ENCODE peak calls at places on chromosomes 11 and 22, in four cellular contexts. S is IMR-90, P is neuronal stem cell, J is H9. Z is an unnamed sample.

GRCh38 chr11:56917708-56918450 is 70.8 kb upstream of the OR5AK2 start:
- DNase-seq in S (no peak), P (no peak), J (no peak), Z (no peak)

GRCh38 chr11:12075822-12076821 is 34.3 kb upstream of the MICAL2 start:
- DNase-seq in S (peak; percentile 100), P (no peak), J (no peak), Z (peak; percentile 100)

GRCh38 chr11:112219476-112220232 is 6.6 kb upstream of the PTS start:
- DNase-seq in S (peak; percentile 81), P (peak; percentile 67), J (peak; percentile 38), Z (peak; percentile 81)

GRCh38 chr22:42340695-42341383 is 70.4 kb upstream of the TCF20 start:
- DNase-seq in S (no peak), P (peak; percentile 50), J (peak; percentile 60), Z (no peak)

GRCh38 chr11:9069256-9069655 is 22.1 kb downstream of the SCUBE2 start:
- DNase-seq in S (no peak), P (no peak), J (no peak), Z (no peak)

GRCh38 chr22:24894998-24895397 is 51.5 kb downstream of the LHFPL7 start:
- DNase-seq in S (no peak), P (no peak), J (no peak), Z (peak; percentile 49)

GRCh38 chr11:20178976-20179375 is 18.7 kb upstream of the DBX1 start:
- DNase-seq in S (no peak), P (no peak), J (no peak), Z (no peak)

GRCh38 chr11:74462009-74462408 is 5.3 kb downstream of the KCNE3 start:
- DNase-seq in S (no peak), P (no peak), J (no peak), Z (peak; percentile 40)

GRCh38 chr11:66727282-66727882 is 1.6 kb downstream of the SPTBN2 start:
- DNase-seq in S (peak; percentile 11), P (no peak), J (peak; percentile 48), Z (peak; percentile 32)

GRCh38 chr11:45592581-45592980 is 72.8 kb downstream of the CHST1 start:
- DNase-seq in S (no peak), P (no peak), J (no peak), Z (no peak)

GRCh38 chr11:113255096-113255495 is 59.3 kb upstream of the TTC12 start:
- DNase-seq in S (no peak), P (no peak), J (no peak), Z (no peak)

GRCh38 chr11:106990322-106990721 is 28.0 kb downstream of the GUCY1A2 start:
- DNase-seq in S (no peak), P (no peak), J (no peak), Z (no peak)

GRCh38 chr11:106986673-106987072 is 31.6 kb downstream of the GUCY1A2 start:
- DNase-seq in S (no peak), P (no peak), J (no peak), Z (no peak)

GRCh38 chr11:106989056-106989455 is 29.2 kb downstream of the GUCY1A2 start:
- DNase-seq in S (peak; percentile 3), P (no peak), J (no peak), Z (peak; percentile 61)

GRCh38 chr11:106986261-106986660 is 32.0 kb downstream of the GUCY1A2 start:
- DNase-seq in S (peak; percentile 2), P (no peak), J (no peak), Z (peak; percentile 39)

DNA sequence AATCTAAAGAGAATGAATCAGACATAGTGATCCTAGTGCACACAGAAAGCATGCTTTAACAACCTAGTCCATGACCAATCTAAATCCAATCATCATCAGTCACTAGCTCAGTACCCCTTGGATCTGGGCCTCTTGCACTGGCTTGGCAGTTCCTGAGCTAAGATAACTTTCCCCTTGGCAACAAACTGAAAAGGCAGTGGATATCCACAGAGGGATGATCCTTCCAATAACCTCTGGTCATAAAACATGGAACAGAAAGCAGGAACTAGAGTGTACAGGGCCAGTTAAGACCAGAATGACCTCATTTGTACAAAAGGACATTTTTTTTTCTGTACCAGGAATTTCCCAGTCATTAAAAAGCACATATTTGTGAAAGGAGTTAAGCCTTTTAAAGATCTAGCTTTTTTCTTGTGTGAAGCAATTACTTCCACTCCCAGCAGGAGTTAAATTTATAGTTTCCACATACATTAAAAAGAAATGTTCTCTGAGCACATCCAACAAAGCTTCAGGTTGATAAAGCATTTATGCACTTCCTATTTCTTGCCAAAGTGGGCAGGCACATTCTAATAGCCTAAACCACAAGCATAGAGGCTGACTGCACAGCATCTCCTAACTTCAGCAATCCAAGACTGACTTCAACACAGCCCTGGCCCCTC is 30.0 kb downstream of the GUCY1A2 start:
- DNase-seq in S (peak; percentile 1), P (no peak), J (no peak), Z (peak; percentile 84)
- H3K4me2 ChIP-seq in S (no peak overlapping the region), P (no peak overlapping the region), J (no peak overlapping the region), Z (no peak overlapping the region)

GRCh38 chr22:46734830-46735453 is 3.1 kb downstream of the CERK start:
- DNase-seq in S (no peak), P (no peak), J (no peak), Z (peak; percentile 4)

GRCh38 chr22:46732513-46732912 is 5.5 kb downstream of the CERK start:
- DNase-seq in S (no peak), P (no peak), J (no peak), Z (no peak)

GRCh38 chr22:46731246-46732040 is 6.6 kb downstream of the CERK start:
- DNase-seq in S (no peak), P (no peak), J (peak; percentile 54), Z (peak; percentile 58)

GRCh38 chr22:46730568-46731245 is 7.3 kb downstream of the CERK start:
- DNase-seq in S (no peak), P (no peak), J (no peak), Z (peak; percentile 82)

GRCh38 chr22:46732041-46732379 is 6.0 kb downstream of the CERK start:
- DNase-seq in S (no peak), P (no peak), J (no peak), Z (no peak)
- H3K18ac ChIP-seq in S (no peak overlapping the region), P (peak overlapping the region; percentile 70), J (no peak overlapping the region), Z (no peak overlapping the region)

DNA sequence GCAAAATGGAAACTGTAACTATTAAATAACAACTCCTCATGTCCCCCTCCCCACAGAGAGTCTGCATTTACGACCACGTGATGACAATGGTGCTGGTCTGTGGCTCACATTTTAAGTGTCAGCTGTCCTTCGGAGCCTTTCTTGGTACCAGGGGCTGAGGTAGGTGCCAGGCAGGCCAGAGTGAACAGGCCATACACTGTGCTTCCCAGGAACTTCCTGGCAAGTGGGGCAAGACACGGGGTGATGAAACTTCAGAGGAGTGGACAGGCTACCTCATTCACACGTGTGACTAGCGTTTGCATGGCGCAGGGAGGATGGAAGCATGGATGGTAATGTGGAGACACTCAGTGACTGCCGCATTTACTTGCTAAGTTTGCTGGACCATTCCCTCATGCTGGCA is 10.4 kb upstream of the YPEL1 start:
- DNase-seq in S (no peak), P (no peak), J (no peak), Z (no peak)
- H3K4me2 ChIP-seq in S (no peak overlapping the region), P (no peak overlapping the region), J (no peak overlapping the region), Z (no peak overlapping the region)

GRCh38 chr11:128584253-128584652 is 3.1 kb downstream of the ETS1 start:
- DNase-seq in S (no peak), P (no peak), J (no peak), Z (no peak)
- H3K18ac ChIP-seq in S (no peak overlapping the region), P (no peak overlapping the region), J (no peak overlapping the region), Z (no peak overlapping the region)

GRCh38 chr22:46078241-46079092 is 71.9 kb upstream of the PPARA start:
- DNase-seq in S (no peak), P (no peak), J (no peak), Z (no peak)

GRCh38 chr22:46075764-46076531 is 74.4 kb upstream of the PPARA start:
- DNase-seq in S (no peak), P (no peak), J (no peak), Z (no peak)

GRCh38 chr22:46076651-46077339 is 73.5 kb upstream of the PPARA start:
- DNase-seq in S (peak; percentile 37), P (no peak), J (no peak), Z (no peak)

GRCh38 chr22:46079093-46079860 is 71.0 kb upstream of the PPARA start:
- DNase-seq in S (no peak), P (no peak), J (no peak), Z (no peak)

DNA sequence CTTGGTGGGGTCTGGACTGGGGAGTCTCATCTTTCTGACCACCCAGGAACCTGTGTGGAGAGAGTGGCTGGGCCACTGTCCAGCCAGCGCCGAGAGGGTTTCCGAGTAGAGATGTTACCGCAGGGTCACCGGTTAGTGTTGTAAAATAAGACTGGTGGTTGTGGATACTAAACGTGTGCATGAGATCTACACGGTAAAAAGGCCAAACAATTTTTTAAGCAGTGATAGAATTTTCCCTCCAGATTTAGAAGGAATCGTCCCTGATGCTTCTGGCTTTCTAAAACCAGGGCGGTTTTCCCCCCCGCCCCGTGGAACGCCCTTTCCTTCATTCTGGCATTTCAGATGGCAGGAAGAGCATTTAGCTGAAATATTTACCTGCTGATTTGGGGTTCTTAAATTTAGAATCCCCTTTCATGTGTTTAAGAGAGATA is 72.6 kb upstream of the PPARA start:
- DNase-seq in S (no peak), P (no peak), J (no peak), Z (no peak)
- H3K4me2 ChIP-seq in S (peak overlapping the region; percentile 16), P (no peak overlapping the region), J (peak overlapping the region; percentile 24), Z (no peak overlapping the region)

Z was measured in mesenchymal stem cell.